ENCODE peak calls at places on chromosomes 12 and 14, in nine cellular contexts. Y, V, E, Z, N, T, A, K and H are unnamed samples.

GRCh38 chr12:53989227-53990113 is 4.5 kb downstream of the HOXC10 start:
- DNase-seq in A (peak), K (peak), Y (no peak), E (no peak), Z (peak), T (peak), N (peak), V (peak), H (no peak)

GRCh38 chr14:103126873-103127304 is 3.6 kb downstream of the TNFAIP2 start:
- DNase-seq in E (peak), Z (no peak), A (peak), T (peak), V (no peak), K (peak), N (no peak), Y (peak), H (no peak)

GRCh38 chr12:79373896-79374499 is 316.8 kb downstream of the PAWR start:
- DNase-seq in A (peak), V (peak), T (peak), Z (peak), K (peak), Y (no peak), N (peak), E (no peak), H (no peak)

GRCh38 chr14:102659797-102660196 is 67.3 kb downstream of the RCOR1 start:
- DNase-seq in Z (peak), Y (no peak), T (no peak), A (no peak), K (no peak), V (peak), E (no peak), N (peak), H (no peak)

GRCh38 chr12:117352260-117352659 is 9.2 kb downstream of the NOS1 start:
- DNase-seq in V (no peak), N (no peak), Y (no peak), A (peak), K (no peak), T (no peak), Z (no peak), E (no peak), H (no peak)

GRCh38 chr12:64088431-64089349 is 133.4 kb downstream of the KICS2 start:
- DNase-seq in Y (peak), V (peak), E (peak), T (peak), A (peak), Z (peak), K (no peak), N (peak), H (no peak)

GRCh38 chr14:88463318-88463717 is 77.9 kb downstream of the SPATA7 start:
- DNase-seq in V (peak), N (no peak), K (no peak), E (no peak), Y (no peak), Z (peak), T (peak), A (no peak), H (no peak)

GRCh38 chr12:108854453-108855283 is 2.7 kb downstream of the SSH1 start:
- DNase-seq in V (peak), Y (peak), N (peak), Z (no peak), K (no peak), A (peak), E (no peak), T (peak), H (no peak)

GRCh38 chr12:81395431-81395830 is 317.6 kb downstream of the ACSS3 start:
- DNase-seq in E (no peak), V (no peak), N (no peak), Z (no peak), Y (no peak), A (no peak), K (no peak), T (no peak), H (no peak)

GRCh38 chr12:107332726-107333125 is 239.4 kb upstream of the CRY1 start:
- DNase-seq in Y (no peak), A (no peak), E (no peak), K (no peak), Z (peak), V (no peak), N (no peak), T (no peak), H (no peak)
- TF ChIP-seq POLR2A in Y (no peak), A (no peak), E (no peak), K (no peak), Z (no peak), V (no peak), N (no peak), T (no peak), H (no peak)

GRCh38 chr14:69043007-69043444 is 63.9 kb upstream of the ACTN1 start:
- DNase-seq in K (peak), Z (peak), A (peak), Y (peak), N (no peak), V (no peak), T (no peak), E (peak), H (peak)
- TF ChIP-seq POLR2A in K (no peak), Z (no peak), A (no peak), Y (peak), N (no peak), V (no peak), T (no peak), E (no peak), H (no peak)

GRCh38 chr12:27779837-27780611 is at the start of the genes KLHL42 and MANSC4:
- DNase-seq in Y (peak), Z (peak), A (peak), T (peak), E (peak), N (peak), V (peak), K (peak), H (peak)
- TF ChIP-seq POLR2A in Y (peak), Z (peak), A (no peak), T (peak), E (no peak), N (no peak), V (peak), K (peak), H (no peak)

DNA sequence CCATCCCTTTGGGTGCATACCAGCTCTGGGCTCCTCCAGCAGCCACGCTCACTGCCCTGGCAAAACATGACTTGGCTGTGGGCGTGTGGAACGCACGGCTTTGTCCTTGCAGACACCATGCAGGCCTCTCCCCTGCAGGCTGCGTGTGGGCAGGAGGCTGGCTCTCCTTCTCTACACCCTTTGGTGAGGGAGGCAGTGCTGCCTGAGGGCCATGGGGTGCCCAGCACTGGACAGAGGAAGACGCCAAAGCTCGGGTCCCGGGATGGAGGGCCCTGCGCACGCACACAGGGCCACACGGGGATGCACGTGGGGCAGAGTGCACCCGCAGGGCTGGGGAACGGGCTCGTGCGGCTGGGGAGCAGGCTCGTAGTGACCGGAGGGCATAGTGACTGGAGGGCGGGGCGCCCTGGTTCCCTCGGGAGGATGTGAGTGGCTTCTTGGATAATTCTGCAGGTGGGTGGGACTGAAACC is 89.7 kb downstream of the ADGRD1 start:
- DNase-seq in A (no peak), K (no peak), Y (no peak), E (no peak), T (no peak), Z (no peak), V (no peak), N (no peak), H (no peak)
- TF ChIP-seq POLR2A in A (no peak), K (no peak), Y (no peak), E (no peak), T (no peak), Z (no peak), V (no peak), N (no peak), H (no peak)

GRCh38 chr12:123713398-123714301 is 1.5 kb downstream of the ATP6V0A2 start:
- DNase-seq in A (no peak), T (peak), K (no peak), V (no peak), Z (peak), Y (no peak), E (peak), N (peak), H (peak)
- TF ChIP-seq POLR2A in A (no peak), T (no peak), K (no peak), V (no peak), Z (no peak), Y (no peak), E (no peak), N (no peak), H (no peak)